ENCODE peak calls at places on chromosomes 5 and 9, in eight cellular contexts. H is stomach, P is HCT116, Z is HepG2, O is transverse colon, M is Panc1, F is GM12878, Q is prostate gland. T is an unnamed sample.

GRCh38 chr5:157718529-157718928 is 12.7 kb upstream of the THG1L start:
- DNase-seq in H (no peak), P (peak; percentile 19), Z (peak; percentile 23), O (no peak), M (peak; percentile 48), F (peak; percentile 28), Q (no peak), T (no peak)

GRCh38 chr5:106634375-106634774 is 1036.4 kb downstream of the EFNA5 start:
- DNase-seq in H (no peak), P (no peak), Z (no peak), O (no peak), M (no peak), F (no peak), Q (no peak), T (no peak)

GRCh38 chr9:34498511-34498910 is 24.3 kb downstream of the ENHO start:
- DNase-seq in H (no peak), P (no peak), Z (no peak), O (no peak), M (no peak), F (no peak), Q (no peak), T (no peak)

GRCh38 chr9:135402739-135403695 is 76.6 kb upstream of the PPP1R26 start:
- DNase-seq in H (no peak), P (no peak), Z (no peak), O (no peak), M (no peak), F (no peak), Q (no peak), T (no peak)

GRCh38 chr5:42749020-42749419 is 7.6 kb upstream of the CCDC152 start:
- DNase-seq in H (no peak), P (no peak), Z (no peak), O (no peak), M (no peak), F (no peak), Q (no peak), T (no peak)

GRCh38 chr5:160439205-160439600 is 17.5 kb downstream of the PTTG1 start:
- DNase-seq in H (peak; percentile 90), P (peak; percentile 66), Z (peak; percentile 69), O (peak; percentile 94), M (peak; percentile 88), F (peak; percentile 89), Q (peak; percentile 71), T (no peak)

GRCh38 chr9:112059980-112060348 is 115.1 kb downstream of the SUSD1 start:
- DNase-seq in H (no peak), P (no peak), Z (no peak), O (no peak), M (no peak), F (no peak), Q (no peak), T (no peak)

GRCh38 chr9:136110082-136111061 is 8.3 kb downstream of the TMEM250 start:
- DNase-seq in H (no peak), P (no peak), Z (no peak), O (no peak), M (no peak), F (no peak), Q (no peak), T (no peak)

GRCh38 chr5:1747803-1748085 is 51.9 kb downstream of the MRPL36 start:
- DNase-seq in H (no peak), P (no peak), Z (no peak), O (no peak), M (no peak), F (no peak), Q (no peak), T (no peak)

GRCh38 chr9:114117996-114118830 is 19.1 kb upstream of the KIF12 start:
- DNase-seq in H (peak; percentile 67), P (no peak), Z (peak; percentile 99), O (no peak), M (no peak), F (no peak), Q (peak; percentile 75), T (no peak)

GRCh38 chr5:138212828-138213160 is 329 bp downstream of the CDC23 start:
- DNase-seq in H (no peak), P (no peak), Z (no peak), O (peak; percentile 11), M (no peak), F (no peak), Q (no peak), T (no peak)

GRCh38 chr9:8579661-8580060 is 780.1 kb upstream of the DMAC1 start:
- DNase-seq in H (no peak), P (no peak), Z (no peak), O (no peak), M (no peak), F (no peak), Q (no peak), T (no peak)

GRCh38 chr9:8571648-8572047 is 772.1 kb upstream of the DMAC1 start:
- DNase-seq in H (no peak), P (no peak), Z (no peak), O (no peak), M (no peak), F (no peak), Q (no peak), T (no peak)

GRCh38 chr9:8572209-8572608 is 772.6 kb upstream of the DMAC1 start:
- DNase-seq in H (no peak), P (no peak), Z (no peak), O (no peak), M (no peak), F (no peak), Q (no peak), T (no peak)

GRCh38 chr9:8570776-8571175 is 771.2 kb upstream of the DMAC1 start:
- DNase-seq in H (no peak), P (no peak), Z (no peak), O (no peak), M (no peak), F (no peak), Q (no peak), T (no peak)

GRCh38 chr9:8576741-8577140 is 777.2 kb upstream of the DMAC1 start:
- DNase-seq in H (no peak), P (no peak), Z (no peak), O (no peak), M (no peak), F (no peak), Q (no peak), T (no peak)
- TF ChIP-seq POLR2AphosphoS5 in H (no peak), P (no peak), Z (no peak), O (no peak), M (no peak), F (no peak), Q (no peak), T (no peak)

GRCh38 chr5:143146161-143146560 is 257.3 kb downstream of the NR3C1 start:
- DNase-seq in H (no peak), P (no peak), Z (no peak), O (no peak), M (no peak), F (no peak), Q (no peak), T (no peak)

GRCh38 chr5:143143973-143144372 is 259.5 kb downstream of the NR3C1 start:
- DNase-seq in H (no peak), P (no peak), Z (no peak), O (no peak), M (no peak), F (no peak), Q (no peak), T (no peak)

GRCh38 chr5:143147382-143147781 is 256.1 kb downstream of the NR3C1 start:
- DNase-seq in H (no peak), P (no peak), Z (no peak), O (no peak), M (no peak), F (no peak), Q (no peak), T (no peak)

GRCh38 chr5:143147918-143148317 is 255.6 kb downstream of the NR3C1 start:
- DNase-seq in H (no peak), P (no peak), Z (no peak), O (no peak), M (no peak), F (no peak), Q (no peak), T (no peak)

GRCh38 chr5:143145388-143145787 is 258.1 kb downstream of the NR3C1 start:
- DNase-seq in H (no peak), P (no peak), Z (no peak), O (no peak), M (no peak), F (no peak), Q (no peak), T (no peak)
- H3K4me1 ChIP-seq in H (peaks cover 13% of the 10 kb centered on the region), P (peaks cover 3% of the 10 kb centered on the region), Z (no peaks in the 10 kb centered on the region), O (no peaks in the 10 kb centered on the region), M (no peaks in the 10 kb centered on the region), F (no peaks in the 10 kb centered on the region), Q (peaks cover 1% of the 10 kb centered on the region), T (peaks cover 82% of the 10 kb centered on the region)

GRCh38 chr9:128073260-128073886 is 5.3 kb downstream of the SLC25A25 start:
- DNase-seq in H (no peak), P (no peak), Z (peak; percentile 85), O (no peak), M (no peak), F (no peak), Q (no peak), T (no peak)

GRCh38 chr9:128072144-128073021 is 4.4 kb downstream of the SLC25A25 start:
- DNase-seq in H (peak; percentile 76), P (no peak), Z (no peak), O (peak; percentile 89), M (no peak), F (peak; percentile 87), Q (peak; percentile 96), T (no peak)

GRCh38 chr9:128068656-128069221 is 707 bp downstream of the SLC25A25 start:
- DNase-seq in H (no peak), P (no peak), Z (no peak), O (no peak), M (no peak), F (no peak), Q (no peak), T (no peak)

GRCh38 chr9:128067898-128068655 is at the start of gene SLC25A25:
- DNase-seq in H (peak; percentile 100), P (peak; percentile 97), Z (peak; percentile 98), O (peak; percentile 100), M (peak; percentile 92), F (peak; percentile 96), Q (peak; percentile 100), T (peak; percentile 99)

DNA sequence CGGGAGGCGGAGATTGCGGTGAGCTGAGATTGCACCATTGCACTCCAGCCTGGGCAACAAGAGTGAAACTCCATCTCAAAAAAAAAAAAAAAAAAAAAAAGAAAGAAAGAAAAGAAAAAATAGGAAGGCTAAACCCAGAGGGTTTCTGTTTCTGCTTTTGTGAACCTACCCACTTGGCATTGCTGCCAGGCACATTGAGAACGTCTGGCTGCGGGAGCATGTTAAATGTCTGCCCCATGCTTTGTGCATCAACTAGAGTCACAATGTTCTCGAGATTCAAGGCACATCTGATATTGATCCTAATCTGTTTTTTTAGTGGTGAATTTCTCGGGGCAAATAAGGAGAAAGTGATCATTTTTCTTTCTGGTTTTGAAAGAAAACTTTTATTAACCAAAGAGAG is 2.8 kb downstream of the SLC25A25 start:
- DNase-seq in H (no peak), P (no peak), Z (no peak), O (no peak), M (no peak), F (no peak), Q (no peak), T (no peak)
- TF ChIP-seq POLR2AphosphoS5 in H (no peak), P (no peak), Z (no peak), O (no peak), M (no peak), F (no peak), Q (peak; percentile 42), T (no peak)

DNA sequence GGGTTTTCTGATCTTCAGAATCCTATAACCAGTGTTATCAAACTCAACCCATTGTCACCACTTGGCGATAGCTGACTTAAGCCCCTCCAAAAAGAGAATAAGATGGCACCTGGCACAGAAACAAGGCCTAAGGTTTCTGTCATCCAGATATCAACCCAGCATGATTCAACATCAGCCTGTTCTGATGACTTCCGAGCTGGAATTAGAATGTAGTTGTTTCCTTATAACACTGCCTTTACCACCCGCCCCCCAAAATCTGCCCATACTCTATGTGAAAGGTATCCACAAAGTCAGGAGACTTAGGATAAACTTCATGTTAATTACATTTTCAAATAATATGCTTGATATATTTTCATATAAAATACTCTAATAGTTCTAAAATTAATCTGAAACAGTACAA is 5.2 kb downstream of the KLF9 start:
- DNase-seq in H (no peak), P (no peak), Z (no peak), O (no peak), M (no peak), F (no peak), Q (no peak), T (no peak)
- H3K4me1 ChIP-seq in H (peaks cover 59% of the 10 kb centered on the region), P (peaks cover 47% of the 10 kb centered on the region), Z (peaks cover 54% of the 10 kb centered on the region), O (peaks cover 64% of the 10 kb centered on the region), M (peaks cover 3% of the 10 kb centered on the region), F (peaks cover 24% of the 10 kb centered on the region), Q (peaks cover 4% of the 10 kb centered on the region), T (peaks cover 61% of the 10 kb centered on the region)